ENCODE peak calls at places on chromosomes 4 and X, in seven cellular contexts. Z is Right ventricle myocardium superior; F is foreskin fibroblast; H is CD4-positive, alpha-beta memory T cell; M is ELF-1; G is M059J; N is GOT3. R is an unnamed sample.

GRCh38 chrX:27966492-27966891 is 14.8 kb downstream of the DCAF8L1 start:
- DNase-seq in Z (no peak), F (no peak), H (no peak), M (no peak), G (no peak), N (no peak), R (no peak)

GRCh38 chr4:1720163-1720983 is 750 bp downstream of the TMEM129 start:
- DNase-seq in Z (peak; percentile 74), F (peak; percentile 75), H (peak; percentile 48), M (peak; percentile 60), G (peak; percentile 51), N (no peak), R (no peak)

GRCh38 chr4:7059673-7060072 is 8.2 kb downstream of the GRPEL1 start:
- DNase-seq in Z (no peak), F (no peak), H (no peak), M (no peak), G (no peak), N (no peak), R (no peak)

GRCh38 chr4:175035907-175036306 is 117.7 kb downstream of the ADAM29 start:
- DNase-seq in Z (no peak), F (no peak), H (no peak), M (no peak), G (peak; percentile 91), N (no peak), R (no peak)

GRCh38 chr4:42313872-42314271 is 83.4 kb upstream of the SHISA3 start:
- DNase-seq in Z (no peak), F (no peak), H (no peak), M (no peak), G (no peak), N (no peak), R (no peak)

GRCh38 chr4:68905598-68906237 is 45.9 kb downstream of the UGT2A3 start:
- DNase-seq in Z (no peak), F (no peak), H (no peak), M (peak; percentile 88), G (no peak), N (no peak), R (no peak)

GRCh38 chr4:135283934-135284333 is 1082.3 kb upstream of the PABPC4L start:
- DNase-seq in Z (no peak), F (no peak), H (no peak), M (no peak), G (no peak), N (no peak), R (no peak)

GRCh38 chr4:153530284-153530995 is 64.3 kb downstream of the TMEM131L start:
- DNase-seq in Z (no peak), F (no peak), H (no peak), M (no peak), G (no peak), N (no peak), R (no peak)